ENCODE peak calls at places on chromosomes 3 and 15, in eight cellular contexts. L is A549, W is uterus, G is body of pancreas, J is tibial nerve, E is endodermal cell, C is mucosa of descending colon, V is hepatocyte. U is an unnamed sample.

GRCh38 chr3:123757281-123757940 is 126.7 kb downstream of the MYLK start:
- DNase-seq in V (no peak), G (no peak), J (peak; percentile 19), W (no peak), E (no peak), L (no peak), C (peak; percentile 66), U (no peak)

GRCh38 chr3:132661120-132661519 is 991 bp downstream of the UBA5 start:
- DNase-seq in V (peak; percentile 6), J (no peak), E (no peak), L (no peak), W (no peak), G (no peak), C (no peak), U (no peak)

GRCh38 chr3:150755902-150756301 is 7.1 kb downstream of the SIAH2 start:
- DNase-seq in L (no peak), G (no peak), E (no peak), J (no peak), V (no peak), W (no peak), C (no peak), U (peak; percentile 72)

GRCh38 chr15:56058986-56059385 is 65.6 kb upstream of the NEDD4 start:
- DNase-seq in W (no peak), C (no peak), E (no peak), L (no peak), G (peak; percentile 27), J (no peak), V (peak; percentile 38), U (no peak)

GRCh38 chr3:3053974-3054373 is 56.2 kb downstream of the IL5RA start:
- DNase-seq in L (no peak), J (no peak), W (no peak), C (no peak), E (no peak), G (no peak), V (peak; percentile 42), U (peak; percentile 57)

GRCh38 chr3:98647197-98647596 is 53.8 kb upstream of the CPOX start:
- DNase-seq in G (no peak), W (no peak), E (no peak), L (no peak), J (no peak), V (no peak), C (no peak), U (no peak)

GRCh38 chr3:156300929-156301806 is 180.8 kb downstream of the KCNAB1 start:
- DNase-seq in W (no peak), C (no peak), G (no peak), E (no peak), V (no peak), L (no peak), J (no peak), U (peak; percentile 47)

GRCh38 chr15:23055316-23055715 is 15.9 kb upstream of the TUBGCP5 start:
- DNase-seq in C (no peak), J (no peak), E (no peak), V (no peak), L (no peak), G (no peak), W (no peak), U (no peak)

GRCh38 chr3:63980019-63980418 is 43.3 kb downstream of the PSMD6 start:
- DNase-seq in L (no peak), W (no peak), V (no peak), C (no peak), J (no peak), G (no peak), E (no peak), U (no peak)

GRCh38 chr3:82030932-82031331 is 269.5 kb upstream of the GBE1 start:
- DNase-seq in C (no peak), L (no peak), G (no peak), V (no peak), J (no peak), E (no peak), W (no peak), U (no peak)
- H3K4me3 ChIP-seq in C (no peak overlapping the region), L (no peak overlapping the region), G (no peak overlapping the region), V (no peak overlapping the region), J (no peak overlapping the region), E (no peak overlapping the region), W (no peak overlapping the region), U (no peak overlapping the region)

GRCh38 chr15:84601555-84601838 is 688 bp downstream of the ZSCAN2 start:
- DNase-seq in G (no peak), V (no peak), C (no peak), W (no peak), E (no peak), J (no peak), L (no peak), U (no peak)

GRCh38 chr15:84605225-84605882 is 4.5 kb downstream of the ZSCAN2 start:
- DNase-seq in J (no peak), C (no peak), L (no peak), G (no peak), W (no peak), V (no peak), E (no peak), U (no peak)

GRCh38 chr15:84603630-84604379 is 3.0 kb downstream of the ZSCAN2 start:
- DNase-seq in V (no peak), J (no peak), E (peak; percentile 63), C (no peak), G (no peak), W (no peak), L (no peak), U (no peak)

GRCh38 chr15:84606653-84607120 is 5.9 kb downstream of the ZSCAN2 start:
- DNase-seq in G (peak; percentile 46), J (no peak), L (no peak), E (no peak), V (peak; percentile 70), C (no peak), W (no peak), U (no peak)

DNA sequence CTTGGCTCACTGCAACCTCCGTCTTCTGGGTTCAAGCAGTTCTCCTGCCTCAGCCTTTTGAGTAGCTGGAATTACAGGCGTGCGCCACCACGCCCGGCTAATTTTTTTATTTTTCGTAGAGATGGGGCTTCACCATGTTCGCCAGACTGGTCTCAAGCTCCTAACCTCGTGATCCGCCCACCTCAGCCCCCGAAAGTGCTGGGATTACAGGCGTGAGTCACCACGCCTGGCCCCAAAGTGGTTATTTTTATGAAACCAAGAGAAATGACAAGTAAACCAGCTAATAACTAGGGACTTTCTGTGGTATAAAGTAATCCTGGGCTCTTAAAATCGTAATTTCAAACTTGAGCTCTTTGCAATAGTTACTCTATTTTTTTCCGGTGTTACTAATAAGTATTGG is 4.0 kb downstream of the ZSCAN2 start:
- DNase-seq in J (no peak), G (no peak), W (no peak), C (no peak), L (no peak), E (no peak), V (no peak), U (no peak)
- H3K4me3 ChIP-seq in J (no peak overlapping the region), G (no peak overlapping the region), W (no peak overlapping the region), C (no peak overlapping the region), L (no peak overlapping the region), E (no peak overlapping the region), V (no peak overlapping the region), U (no peak overlapping the region)

GRCh38 chr3:126199256-126199655 is 18.9 kb upstream of the ALDH1L1 start:
- DNase-seq in J (no peak), L (no peak), G (no peak), V (no peak), C (no peak), E (no peak), W (no peak), U (no peak)

GRCh38 chr3:126197343-126197742 is 17.0 kb upstream of the ALDH1L1 start:
- DNase-seq in G (peak; percentile 47), C (no peak), L (no peak), E (no peak), W (no peak), J (no peak), V (no peak), U (no peak)

GRCh38 chr3:126200534-126200933 is 20.1 kb upstream of the ALDH1L1 start:
- DNase-seq in V (no peak), W (no peak), E (no peak), J (no peak), C (no peak), L (no peak), G (no peak), U (no peak)

GRCh38 chr3:126201168-126201567 is 20.8 kb upstream of the ALDH1L1 start:
- DNase-seq in L (no peak), E (no peak), W (no peak), V (no peak), J (no peak), G (no peak), C (no peak), U (no peak)

GRCh38 chr3:126197854-126198584 is 17.6 kb upstream of the ALDH1L1 start:
- DNase-seq in E (peak; percentile 90), C (peak; percentile 62), L (peak; percentile 63), V (peak; percentile 80), J (peak; percentile 55), G (peak; percentile 84), W (peak; percentile 67), U (peak; percentile 72)
- H3K4me3 ChIP-seq in E (no peak overlapping the region), C (no peak overlapping the region), L (no peak overlapping the region), V (no peak overlapping the region), J (no peak overlapping the region), G (no peak overlapping the region), W (no peak overlapping the region), U (no peak overlapping the region)

GRCh38 chr3:99716463-99716995 is 78.1 kb downstream of the COL8A1 start:
- DNase-seq in G (no peak), W (no peak), C (no peak), L (no peak), E (no peak), V (no peak), J (no peak), U (no peak)

GRCh38 chr3:99714146-99714545 is 75.8 kb downstream of the COL8A1 start:
- DNase-seq in G (no peak), J (no peak), W (no peak), C (no peak), V (peak; percentile 34), E (no peak), L (no peak), U (peak; percentile 95)

GRCh38 chr3:99712291-99712954 is 74.0 kb downstream of the COL8A1 start:
- DNase-seq in C (no peak), W (no peak), G (no peak), V (no peak), E (no peak), L (no peak), J (no peak), U (no peak)

GRCh38 chr3:99713440-99713839 is 75.0 kb downstream of the COL8A1 start:
- DNase-seq in L (no peak), C (no peak), E (peak; percentile 50), J (no peak), V (no peak), G (no peak), W (no peak), U (no peak)

GRCh38 chr3:99714575-99714974 is 76.2 kb downstream of the COL8A1 start:
- DNase-seq in E (no peak), C (no peak), L (no peak), V (no peak), J (no peak), W (no peak), G (no peak), U (no peak)
- H3K4me3 ChIP-seq in E (peak overlapping the region; percentile 13), C (no peak overlapping the region), L (no peak overlapping the region), V (no peak overlapping the region), J (no peak overlapping the region), W (no peak overlapping the region), G (no peak overlapping the region), U (no peak overlapping the region)

U was measured in fibroblast of the aortic adventitia.